ENCODE peak calls at places on chromosomes 3 and 15, in five cellular contexts. A is CD4-positive, CD25-positive, alpha-beta regulatory T cell; Y is substantia nigra; Z is Peyer's patch; I is WERI-Rb-1. H is an unnamed sample.

GRCh38 chr3:30437172-30437571 is 169.2 kb upstream of the TGFBR2 start:
- DNase-seq in A (no peak), Y (no peak), I (no peak), Z (peak; percentile 15), H (no peak)

GRCh38 chr3:71055602-71056001 is 527.9 kb downstream of the FOXP1 start:
- DNase-seq in I (no peak), Z (no peak), A (no peak), Y (no peak), H (no peak)

GRCh38 chr15:69758810-69759410 is 306.3 kb downstream of the RPLP1 start:
- DNase-seq in I (no peak), Z (peak; percentile 99), Y (no peak), A (peak; percentile 96), H (no peak)

GRCh38 chr15:64356443-64357040 is 569 bp upstream of the CSNK1G1 start:
- DNase-seq in I (peak; percentile 81), Y (no peak), A (no peak), Z (no peak), H (no peak)

GRCh38 chr15:76514292-76514691 is 177.7 kb downstream of the ISL2 start:
- DNase-seq in I (peak; percentile 78), A (no peak), Z (no peak), Y (no peak), H (no peak)

GRCh38 chr3:112519424-112520001 is 20.2 kb upstream of the BTLA start:
- DNase-seq in I (peak; percentile 29), Y (no peak), A (peak; percentile 77), Z (no peak), H (no peak)

GRCh38 chr3:168581718-168582332 is 486.1 kb upstream of the GOLIM4 start:
- DNase-seq in I (no peak), Z (no peak), A (no peak), Y (no peak), H (no peak)

GRCh38 chr3:102510663-102511062 is 75.8 kb downstream of the ZPLD1 start:
- DNase-seq in Z (no peak), Y (no peak), I (no peak), A (no peak), H (no peak)

GRCh38 chr3:10503217-10503796 is 2.1 kb downstream of the ATP2B2 start:
- DNase-seq in A (no peak), Y (no peak), I (no peak), Z (no peak), H (no peak)

GRCh38 chr15:81327526-81327925 is 3.6 kb upstream of the STARD5 start:
- DNase-seq in I (no peak), Z (no peak), Y (no peak), A (no peak), H (no peak)

GRCh38 chr3:124832782-124833709 is 54.1 kb downstream of the ITGB5 start:
- DNase-seq in Z (no peak), Y (no peak), A (no peak), I (no peak), H (no peak)

GRCh38 chr3:143315766-143316165 is 196.2 kb downstream of the CHST2 start:
- DNase-seq in Z (no peak), Y (no peak), A (no peak), I (no peak), H (no peak)

GRCh38 chr3:60573494-60573893 is 677.8 kb downstream of the FHIT start:
- DNase-seq in Y (no peak), A (no peak), Z (no peak), I (no peak), H (no peak)

GRCh38 chr3:192892981-192893827 is 24.5 kb downstream of the MB21D2 start:
- DNase-seq in Y (no peak), A (peak; percentile 95), I (no peak), Z (peak; percentile 60), H (no peak)

GRCh38 chr15:90083419-90083818 is 18.8 kb downstream of the IDH2 start:
- DNase-seq in I (no peak), Y (no peak), A (no peak), Z (no peak), H (no peak)

GRCh38 chr15:90086868-90087268 is 15.4 kb downstream of the IDH2 start:
- DNase-seq in Z (peak; percentile 42), I (peak; percentile 61), A (peak; percentile 61), Y (no peak), H (no peak)

GRCh38 chr15:90085565-90085964 is 16.7 kb downstream of the IDH2 start:
- DNase-seq in A (no peak), I (no peak), Y (no peak), Z (no peak), H (no peak)

GRCh38 chr15:90083954-90084607 is 18.2 kb downstream of the IDH2 start:
- DNase-seq in I (no peak), A (no peak), Y (no peak), Z (no peak), H (no peak)

GRCh38 chr15:90084876-90085423 is 17.3 kb downstream of the IDH2 start:
- DNase-seq in Z (no peak), A (no peak), Y (no peak), I (no peak), H (no peak)
- H3K27ac ChIP-seq in Z (no peak overlapping the region), A (no peak overlapping the region), Y (peak overlapping the region; percentile 17), I (no peak overlapping the region), H (no peak overlapping the region)

GRCh38 chr3:156539802-156540201 is 15.1 kb downstream of the SSR3 start:
- DNase-seq in Z (no peak), I (no peak), Y (no peak), A (no peak), H (no peak)
- H3K27ac ChIP-seq in Z (no peak overlapping the region), I (no peak overlapping the region), Y (no peak overlapping the region), A (no peak overlapping the region), H (peak overlapping the region; percentile 29)

GRCh38 chr3:58358808-58359207 is 26.1 kb downstream of the PXK start:
- DNase-seq in I (no peak), Y (no peak), Z (no peak), A (no peak), H (no peak)
- H3K27ac ChIP-seq in I (no peak overlapping the region), Y (peak overlapping the region; percentile 19), Z (no peak overlapping the region), A (no peak overlapping the region), H (no peak overlapping the region)

GRCh38 chr15:84949845-84950569 is 31.6 kb upstream of the PDE8A start:
- DNase-seq in A (no peak), I (no peak), Z (no peak), Y (no peak), H (no peak)

GRCh38 chr15:84950570-84951111 is 31.0 kb upstream of the PDE8A start:
- DNase-seq in A (no peak), I (no peak), Z (no peak), Y (no peak), H (no peak)

GRCh38 chr15:84946772-84947489 is 34.7 kb upstream of the PDE8A start:
- DNase-seq in A (no peak), Y (no peak), I (no peak), Z (no peak), H (no peak)

GRCh38 chr15:84947947-84948830 is 33.5 kb upstream of the PDE8A start:
- DNase-seq in A (no peak), Z (no peak), I (no peak), Y (no peak), H (no peak)

GRCh38 chr15:84949043-84949442 is 32.6 kb upstream of the PDE8A start:
- DNase-seq in I (no peak), A (no peak), Z (no peak), Y (no peak), H (no peak)
- H3K27ac ChIP-seq in I (no peak overlapping the region), A (no peak overlapping the region), Z (no peak overlapping the region), Y (peak overlapping the region; percentile 19), H (peak overlapping the region; percentile 71)

DNA sequence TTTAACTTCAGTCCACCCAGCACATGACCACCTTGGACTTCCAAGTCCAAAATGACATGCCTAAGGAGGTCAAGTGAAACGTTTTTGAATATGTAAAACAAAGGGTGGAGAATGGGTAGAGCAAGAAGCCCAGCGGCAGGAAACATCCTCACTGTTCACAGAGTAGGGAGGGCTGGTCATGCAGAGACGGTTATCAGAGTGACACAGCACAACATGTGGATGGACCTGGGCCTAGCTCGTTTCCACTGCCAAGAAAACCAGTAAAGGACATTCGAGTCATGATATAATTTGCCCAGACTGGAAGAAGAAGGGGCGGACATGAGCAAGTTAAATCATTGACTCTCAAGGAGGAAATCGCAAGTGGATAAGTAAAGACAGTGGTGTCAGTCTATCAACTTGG is 89.4 kb downstream of the LRIG1 start:
- DNase-seq in Z (no peak), Y (no peak), I (no peak), A (no peak), H (peak; percentile 53)
- H3K27ac ChIP-seq in Z (peak overlapping the region; percentile 10), Y (no peak overlapping the region), I (no peak overlapping the region), A (no peak overlapping the region), H (peak overlapping the region; percentile 28)